ENCODE peak calls at places on chromosome 1, in six cellular contexts. N is neuronal stem cell, I is IMR-90, E is mesendoderm, R is H9, C is H1. A is an unnamed sample.

GRCh38 chr1:4969556-4970129 is 315.2 kb downstream of the AJAP1 start:
- DNase-seq in N (no peak), I (no peak), E (no peak), R (no peak), C (no peak), A (no peak)

GRCh38 chr1:110538921-110539320 is 19.9 kb upstream of the KCNA10 start:
- DNase-seq in N (no peak), I (no peak), E (no peak), R (no peak), C (no peak), A (no peak)

GRCh38 chr1:209107535-209107934 is 476.0 kb upstream of the CAMK1G start:
- DNase-seq in N (no peak), I (no peak), E (no peak), R (no peak), C (no peak), A (no peak)

GRCh38 chr1:207798847-207799246 is 47.0 kb downstream of the CD46 start:
- DNase-seq in N (no peak), I (peak; percentile 18), E (no peak), R (no peak), C (no peak), A (peak; percentile 33)

GRCh38 chr1:19644761-19645543 is 841 bp downstream of the NBL1 start:
- DNase-seq in N (no peak), I (no peak), E (no peak), R (no peak), C (no peak), A (peak; percentile 31)

GRCh38 chr1:152880907-152881306 is 2.8 kb downstream of the SMCP start:
- DNase-seq in N (no peak), I (no peak), E (no peak), R (no peak), C (no peak), A (no peak)

GRCh38 chr1:240399381-240399780 is 212.6 kb downstream of the GREM2 start:
- DNase-seq in N (no peak), I (peak; percentile 95), E (peak; percentile 82), R (no peak), C (no peak), A (peak; percentile 93)

GRCh38 chr1:24702511-24703293 is 42.5 kb upstream of the CLIC4 start:
- DNase-seq in N (no peak), I (peak; percentile 89), E (no peak), R (peak; percentile 65), C (no peak), A (peak; percentile 30)

GRCh38 chr1:246793331-246793890 is 69.2 kb downstream of the SCCPDH start:
- DNase-seq in N (no peak), I (no peak), E (no peak), R (no peak), C (no peak), A (no peak)

GRCh38 chr1:23632479-23633160 is 59.0 kb upstream of the RPL11 start:
- DNase-seq in N (no peak), I (peak; percentile 50), E (no peak), R (no peak), C (no peak), A (peak; percentile 31)

GRCh38 chr1:23636009-23636408 is 55.6 kb upstream of the RPL11 start:
- DNase-seq in N (no peak), I (no peak), E (no peak), R (no peak), C (no peak), A (no peak)

GRCh38 chr1:23638188-23638619 is 53.4 kb upstream of the RPL11 start:
- DNase-seq in N (no peak), I (no peak), E (no peak), R (no peak), C (no peak), A (peak; percentile 33)

GRCh38 chr1:23634840-23635642 is 56.6 kb upstream of the RPL11 start:
- DNase-seq in N (peak; percentile 70), I (peak; percentile 77), E (peak; percentile 79), R (peak; percentile 72), C (no peak), A (peak; percentile 86)

DNA sequence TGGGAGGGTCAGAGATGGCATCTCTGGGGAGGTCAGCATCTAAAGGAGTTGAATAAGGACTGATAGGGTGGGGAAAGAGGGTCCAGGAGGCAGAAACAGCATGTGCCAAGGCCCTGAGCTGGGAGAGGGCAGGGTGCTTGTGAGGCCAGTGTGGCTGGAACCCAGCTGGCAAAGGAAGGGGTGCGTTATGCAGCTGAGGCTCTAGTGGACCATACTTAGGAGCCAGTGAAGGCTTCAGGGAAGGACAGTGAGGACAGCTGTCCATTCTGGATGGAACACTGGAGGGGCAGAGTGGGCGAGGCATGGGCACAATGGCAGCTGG is 57.1 kb upstream of the RPL11 start:
- DNase-seq in N (no peak), I (no peak), E (no peak), R (no peak), C (no peak), A (no peak)
- H3K18ac ChIP-seq in N (peak overlapping the region; percentile 91), I (peak overlapping the region; percentile 50), E (peak overlapping the region; percentile 0), R (no peak overlapping the region), C (no peak overlapping the region), A (peak overlapping the region; percentile 87)

GRCh38 chr1:150549496-150550221 is 451 bp downstream of the ADAMTSL4 start:
- DNase-seq in N (no peak), I (no peak), E (peak; percentile 81), R (peak; percentile 45), C (no peak), A (peak; percentile 45)

GRCh38 chr1:150550222-150551048 is 1.2 kb downstream of the ADAMTSL4 start:
- DNase-seq in N (no peak), I (no peak), E (peak; percentile 68), R (peak; percentile 34), C (no peak), A (peak; percentile 39)

GRCh38 chr1:150548632-150549495 is at the start of gene ADAMTSL4:
- DNase-seq in N (no peak), I (peak; percentile 78), E (peak; percentile 88), R (peak; percentile 51), C (no peak), A (peak; percentile 86)

GRCh38 chr1:150546294-150546937 is 2.8 kb upstream of the ADAMTSL4 start:
- DNase-seq in N (no peak), I (no peak), E (no peak), R (no peak), C (no peak), A (no peak)

GRCh38 chr1:150548324-150548631 is 930 bp upstream of the ADAMTSL4 start:
- DNase-seq in N (no peak), I (no peak), E (no peak), R (no peak), C (no peak), A (no peak)
- H3K18ac ChIP-seq in N (peak overlapping the region; percentile 60), I (peak overlapping the region; percentile 38), E (peak overlapping the region; percentile 29), R (no peak overlapping the region), C (no peak overlapping the region), A (no peak overlapping the region)

GRCh38 chr1:201459052-201459451 is 9.9 kb downstream of the PHLDA3 start:
- DNase-seq in N (no peak), I (no peak), E (no peak), R (no peak), C (no peak), A (no peak)

GRCh38 chr1:201460783-201461182 is 8.2 kb downstream of the PHLDA3 start:
- DNase-seq in N (no peak), I (no peak), E (no peak), R (no peak), C (no peak), A (no peak)

GRCh38 chr1:201461193-201461657 is 7.8 kb downstream of the PHLDA3 start:
- DNase-seq in N (no peak), I (peak; percentile 98), E (peak; percentile 74), R (no peak), C (no peak), A (peak; percentile 99)

GRCh38 chr1:201461783-201462441 is 7.1 kb downstream of the PHLDA3 start:
- DNase-seq in N (no peak), I (peak; percentile 99), E (no peak), R (no peak), C (no peak), A (peak; percentile 99)

GRCh38 chr1:201459775-201460174 is 9.2 kb downstream of the PHLDA3 start:
- DNase-seq in N (no peak), I (no peak), E (no peak), R (no peak), C (no peak), A (no peak)
- H3K18ac ChIP-seq in N (no peak overlapping the region), I (peak overlapping the region; percentile 10), E (no peak overlapping the region), R (no peak overlapping the region), C (no peak overlapping the region), A (peak overlapping the region; percentile 73)

GRCh38 chr1:43606624-43607023 is 43.3 kb upstream of the KDM4A start:
- DNase-seq in N (no peak), I (no peak), E (no peak), R (no peak), C (no peak), A (no peak)

GRCh38 chr1:43605761-43606160 is 44.2 kb upstream of the KDM4A start:
- DNase-seq in N (no peak), I (no peak), E (no peak), R (no peak), C (no peak), A (no peak)

GRCh38 chr1:43604192-43604591 is 45.8 kb upstream of the KDM4A start:
- DNase-seq in N (no peak), I (no peak), E (no peak), R (no peak), C (no peak), A (no peak)

GRCh38 chr1:43603004-43603403 is 46.9 kb upstream of the KDM4A start:
- DNase-seq in N (no peak), I (no peak), E (no peak), R (no peak), C (no peak), A (no peak)

DNA sequence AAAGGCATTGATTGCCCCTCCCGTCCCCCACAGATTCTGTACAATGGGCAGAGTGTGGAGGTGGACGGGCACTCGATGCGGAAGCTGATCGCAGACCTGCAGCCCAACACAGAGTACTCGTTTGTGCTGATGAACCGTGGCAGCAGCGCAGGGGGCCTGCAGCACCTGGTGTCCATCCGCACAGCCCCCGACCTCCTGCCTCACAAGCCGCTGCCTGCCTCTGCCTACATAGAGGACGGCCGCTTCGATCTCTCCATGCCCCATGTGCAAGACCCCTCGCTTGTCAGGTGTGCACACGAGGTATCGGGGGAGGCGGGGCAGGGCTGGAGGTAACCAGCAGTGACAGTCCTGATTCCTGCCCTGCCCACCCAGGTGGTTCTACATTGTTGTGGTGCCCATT is 44.8 kb upstream of the KDM4A start:
- DNase-seq in N (no peak), I (no peak), E (no peak), R (no peak), C (no peak), A (no peak)
- H3K18ac ChIP-seq in N (no peak overlapping the region), I (no peak overlapping the region), E (no peak overlapping the region), R (no peak overlapping the region), C (no peak overlapping the region), A (no peak overlapping the region)

DNA sequence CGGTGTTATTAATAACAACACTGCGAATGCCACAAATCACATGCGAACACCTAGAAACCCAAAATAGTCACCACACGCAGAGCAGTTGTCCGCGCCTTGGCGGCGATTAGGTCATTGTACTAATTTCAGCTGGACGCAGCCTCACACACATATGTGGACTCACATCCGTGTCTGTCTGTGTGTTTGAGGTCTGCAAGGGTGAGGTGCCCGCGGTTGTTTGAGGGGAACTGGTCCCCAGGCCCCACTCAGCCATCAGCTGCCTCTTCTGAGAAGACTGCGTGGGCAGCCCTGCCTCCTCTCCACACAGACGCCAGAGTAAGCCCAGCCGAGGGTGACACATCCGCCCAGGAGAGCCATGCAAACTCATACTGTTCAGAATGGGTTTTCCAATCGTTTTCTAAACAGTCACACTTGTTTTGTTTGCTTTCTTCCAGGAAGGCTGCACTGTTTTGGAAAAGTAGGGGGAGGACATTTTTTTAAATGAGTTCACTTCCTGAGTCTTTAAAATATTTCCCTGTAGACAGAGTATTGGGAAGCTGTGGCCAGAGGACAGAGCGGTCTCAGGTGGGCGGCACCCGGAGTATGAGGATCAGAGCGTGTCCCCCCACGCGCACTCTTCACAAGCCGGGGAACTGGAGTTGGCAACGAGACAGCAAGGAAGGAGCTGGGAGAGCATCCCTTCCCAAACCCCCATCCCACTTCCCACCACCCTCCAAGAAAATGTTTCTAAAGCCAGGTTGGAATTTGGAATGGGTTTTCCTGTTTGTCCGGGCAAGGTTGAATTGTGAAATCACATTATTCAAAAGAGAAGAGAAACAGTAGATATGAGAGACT is 53.3 kb downstream of the TOMM20 start:
- DNase-seq in N (no peak), I (peak; percentile 97), E (no peak), R (no peak), C (no peak), A (peak; percentile 96)
- H3K18ac ChIP-seq in N (peak overlapping the region; percentile 66), I (peak overlapping the region; percentile 91), E (no peak overlapping the region), R (no peak overlapping the region), C (no peak overlapping the region), A (peak overlapping the region; percentile 90)

A was measured in mesenchymal stem cell.